ENCODE peak calls at places on chromosomes 16 and 17, in four cellular contexts. P is A549, V is PC-9, O is uterus. J is an unnamed sample.

GRCh38 chr17:57433396-57433944 is 177.1 kb downstream of the MSI2 start:
- DNase-seq in P (no peak), V (no peak), O (no peak), J (no peak)

GRCh38 chr17:81097943-81098308 is 63.0 kb downstream of the BAIAP2 start:
- DNase-seq in P (peak; percentile 50), V (peak; percentile 61), O (no peak), J (no peak)

GRCh38 chr16:4945560-4946502 is 8.9 kb upstream of the PPL start:
- DNase-seq in P (peak; percentile 74), V (peak; percentile 99), O (peak; percentile 53), J (peak; percentile 35)

GRCh38 chr17:80761421-80761871 is 216.8 kb downstream of the RPTOR start:
- DNase-seq in P (no peak), V (peak; percentile 86), O (no peak), J (peak; percentile 43)

GRCh38 chr16:67391424-67392300 is 1.6 kb downstream of the TPPP3 start:
- DNase-seq in P (peak; percentile 43), V (no peak), O (no peak), J (no peak)

GRCh38 chr16:28503470-28504259 is 3.0 kb downstream of the IL27 start:
- DNase-seq in P (no peak), V (peak; percentile 54), O (no peak), J (no peak)

GRCh38 chr17:41171881-41172280 is 3.9 kb upstream of the KRTAP4-3 start:
- DNase-seq in P (no peak), V (no peak), O (no peak), J (no peak)

GRCh38 chr16:57826706-57827625 is 24.7 kb upstream of the KIFC3 start:
- DNase-seq in P (no peak), V (no peak), O (no peak), J (no peak)

GRCh38 chr17:52136173-52136572 is 22.3 kb downstream of the CA10 start:
- DNase-seq in P (no peak), V (no peak), O (no peak), J (no peak)

GRCh38 chr16:75263963-75264445 is 12.6 kb upstream of the BCAR1 start:
- DNase-seq in P (no peak), V (peak; percentile 55), O (peak; percentile 42), J (no peak)

DNA sequence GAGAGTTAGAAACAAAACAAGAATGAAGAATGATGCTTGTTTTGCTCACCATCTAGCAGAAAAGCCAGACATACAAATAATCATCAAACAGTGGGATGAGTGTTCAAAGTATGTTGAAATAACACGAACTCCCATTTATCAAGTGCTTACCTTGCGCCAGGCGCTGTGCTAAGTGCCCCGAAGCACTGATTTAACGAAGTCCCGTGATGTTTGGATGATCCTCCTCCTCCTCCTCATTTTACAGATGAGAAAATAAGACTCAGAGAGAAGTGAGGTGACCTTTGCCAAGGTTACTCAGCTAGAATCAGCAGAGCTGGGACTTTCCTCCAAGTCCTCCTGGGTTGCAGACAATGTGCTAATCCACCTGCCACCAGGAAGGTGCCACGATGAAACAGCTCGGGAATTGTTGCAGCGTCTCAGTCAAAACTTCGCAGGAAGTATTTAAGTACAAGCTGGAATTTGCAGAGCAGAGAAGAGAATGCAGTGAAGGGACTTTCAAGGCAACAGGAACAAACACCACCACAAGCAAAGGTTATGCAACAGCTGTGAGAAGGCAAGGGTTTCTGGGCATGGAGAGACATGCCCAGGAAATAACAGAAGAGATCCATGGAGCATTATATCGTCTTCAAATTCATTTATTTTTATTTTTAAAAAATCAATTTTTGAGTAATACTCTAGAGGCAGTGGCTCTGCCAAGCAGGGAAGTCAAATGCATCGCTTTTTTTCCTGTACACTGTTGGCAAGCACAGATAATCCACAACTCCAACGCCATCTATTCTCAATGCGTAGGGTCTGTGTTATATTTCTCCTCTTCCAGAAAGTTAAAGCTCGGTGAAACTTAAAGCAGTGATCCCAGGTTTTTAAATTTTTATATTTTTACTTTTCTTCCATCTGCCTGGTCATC is 11.1 kb downstream of the PRCD start:
- DNase-seq in P (peak; percentile 75), V (peak; percentile 55), O (no peak), J (no peak)
- H3K4me3 ChIP-seq in P (no peak overlapping the region), V (no peak overlapping the region), O (no peak overlapping the region), J (no peak overlapping the region)

GRCh38 chr17:75684924-75685323 is 17.8 kb downstream of the SAP30BP start:
- DNase-seq in P (peak; percentile 82), V (peak; percentile 86), O (no peak), J (no peak)
- H3K27ac ChIP-seq in P (peak overlapping the region; percentile 86), V (peak overlapping the region; percentile 76), O (no peak overlapping the region), J (no peak overlapping the region)

GRCh38 chr17:49976163-49976827 is 7.3 kb downstream of the DLX4 start:
- DNase-seq in P (no peak), V (peak; percentile 53), O (no peak), J (no peak)
- H3K4me3 ChIP-seq in P (no peak overlapping the region), V (no peak overlapping the region), O (no peak overlapping the region), J (no peak overlapping the region)

DNA sequence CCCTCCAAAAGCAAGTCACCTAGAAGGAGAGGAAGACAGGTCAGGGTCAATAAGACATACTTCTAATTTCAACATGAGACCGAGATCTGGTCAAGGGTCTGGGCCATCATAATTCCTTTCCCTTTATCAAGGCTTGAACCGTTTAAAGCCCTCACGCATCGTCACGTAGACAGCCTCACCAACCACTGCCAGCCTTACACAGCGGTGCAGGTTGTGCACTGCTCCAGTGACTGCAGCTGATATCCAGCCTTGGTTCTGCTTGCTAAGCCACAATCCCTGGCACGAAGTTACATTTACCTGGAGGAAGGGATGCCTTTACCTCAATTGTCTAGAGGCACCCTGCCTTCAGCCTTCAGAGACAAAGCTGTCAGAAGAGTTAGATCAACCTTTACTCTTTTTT is 85.1 kb downstream of the MYH11 start:
- DNase-seq in P (no peak), V (no peak), O (no peak), J (no peak)
- H3K27ac ChIP-seq in P (no peak overlapping the region), V (no peak overlapping the region), O (no peak overlapping the region), J (no peak overlapping the region)